ENCODE peak calls at places on chromosomes 6 and 20, in seven cellular contexts. One of them, this sample, is unnamed.

GRCh38 chr6:136701011-136701410 is 91.3 kb downstream of the MAP3K5 start:
- DNase-seq in CD8-positive, alpha-beta T cell: no peak
- DNase-seq in GM23338: no peak
- DNase-seq in endothelial cell of umbilical vein: no peak
- DNase-seq in hepatocyte: no peak
- DNase-seq in prostate gland: no peak
- DNase-seq in colonic mucosa: no peak
- DNase-seq in this sample: no peak

GRCh38 chr6:152750694-152751093 is at the start of gene VIP:
- DNase-seq in prostate gland: no peak
- DNase-seq in CD8-positive, alpha-beta T cell: no peak
- DNase-seq in GM23338: peak
- DNase-seq in colonic mucosa: no peak
- DNase-seq in endothelial cell of umbilical vein: peak
- DNase-seq in hepatocyte: peak
- DNase-seq in this sample: no peak

GRCh38 chr20:47985092-47985850 is 200.0 kb upstream of the SULF2 start:
- DNase-seq in endothelial cell of umbilical vein: peak
- DNase-seq in colonic mucosa: no peak
- DNase-seq in prostate gland: no peak
- DNase-seq in hepatocyte: peak
- DNase-seq in CD8-positive, alpha-beta T cell: no peak
- DNase-seq in GM23338: peak
- DNase-seq in this sample: no peak

GRCh38 chr6:35750557-35750956 is 13.7 kb downstream of the ARMC12 start:
- DNase-seq in CD8-positive, alpha-beta T cell: no peak
- DNase-seq in hepatocyte: no peak
- DNase-seq in prostate gland: no peak
- DNase-seq in endothelial cell of umbilical vein: no peak
- DNase-seq in colonic mucosa: no peak
- DNase-seq in GM23338: no peak
- DNase-seq in this sample: no peak

GRCh38 chr20:6120491-6120988 is 2.3 kb downstream of the FERMT1 start:
- DNase-seq in CD8-positive, alpha-beta T cell: no peak
- DNase-seq in hepatocyte: no peak
- DNase-seq in colonic mucosa: no peak
- DNase-seq in GM23338: peak
- DNase-seq in endothelial cell of umbilical vein: no peak
- DNase-seq in prostate gland: no peak
- DNase-seq in this sample: no peak

GRCh38 chr6:14925627-14926026 is 320.2 kb upstream of the JARID2 start:
- DNase-seq in CD8-positive, alpha-beta T cell: no peak
- DNase-seq in hepatocyte: no peak
- DNase-seq in endothelial cell of umbilical vein: no peak
- DNase-seq in colonic mucosa: no peak
- DNase-seq in prostate gland: no peak
- DNase-seq in GM23338: no peak
- DNase-seq in this sample: no peak

GRCh38 chr6:6346427-6346826 is 26.0 kb upstream of the F13A1 start:
- DNase-seq in prostate gland: no peak
- DNase-seq in hepatocyte: no peak
- DNase-seq in colonic mucosa: no peak
- DNase-seq in CD8-positive, alpha-beta T cell: no peak
- DNase-seq in endothelial cell of umbilical vein: no peak
- DNase-seq in GM23338: no peak
- DNase-seq in this sample: no peak

GRCh38 chr6:15264902-15265761 is 19.3 kb downstream of the JARID2 start:
- DNase-seq in colonic mucosa: no peak
- DNase-seq in endothelial cell of umbilical vein: no peak
- DNase-seq in hepatocyte: no peak
- DNase-seq in GM23338: peak
- DNase-seq in CD8-positive, alpha-beta T cell: no peak
- DNase-seq in prostate gland: peak
- DNase-seq in this sample: no peak

GRCh38 chr6:152004036-152004566 is 196.6 kb downstream of the ESR1 start:
- DNase-seq in GM23338: no peak
- DNase-seq in endothelial cell of umbilical vein: no peak
- DNase-seq in colonic mucosa: no peak
- DNase-seq in prostate gland: no peak
- DNase-seq in CD8-positive, alpha-beta T cell: no peak
- DNase-seq in hepatocyte: no peak
- DNase-seq in this sample: no peak

GRCh38 chr20:38434310-38434741 is 802 bp downstream of the SNHG17 start:
- DNase-seq in colonic mucosa: no peak
- DNase-seq in GM23338: peak
- DNase-seq in hepatocyte: peak
- DNase-seq in prostate gland: no peak
- DNase-seq in endothelial cell of umbilical vein: peak
- DNase-seq in CD8-positive, alpha-beta T cell: peak
- DNase-seq in this sample: no peak

GRCh38 chr6:169250660-169251059 is 3.0 kb downstream of the THBS2 start:
- DNase-seq in hepatocyte: no peak
- DNase-seq in endothelial cell of umbilical vein: no peak
- DNase-seq in GM23338: peak
- DNase-seq in CD8-positive, alpha-beta T cell: no peak
- DNase-seq in prostate gland: no peak
- DNase-seq in colonic mucosa: no peak
- DNase-seq in this sample: peak

GRCh38 chr20:46088409-46089075 is 1.2 kb downstream of the NCOA5 start:
- DNase-seq in CD8-positive, alpha-beta T cell: no peak
- DNase-seq in hepatocyte: peak
- DNase-seq in prostate gland: no peak
- DNase-seq in GM23338: peak
- DNase-seq in endothelial cell of umbilical vein: peak
- DNase-seq in colonic mucosa: no peak
- DNase-seq in this sample: no peak

GRCh38 chr20:23867152-23867776 is 12.3 kb downstream of the CST5 start:
- DNase-seq in hepatocyte: no peak
- DNase-seq in prostate gland: no peak
- DNase-seq in GM23338: peak
- DNase-seq in endothelial cell of umbilical vein: no peak
- DNase-seq in colonic mucosa: no peak
- DNase-seq in CD8-positive, alpha-beta T cell: no peak
- DNase-seq in this sample: no peak

GRCh38 chr6:19906161-19906560 is 69.0 kb downstream of the ID4 start:
- DNase-seq in prostate gland: no peak
- DNase-seq in endothelial cell of umbilical vein: no peak
- DNase-seq in colonic mucosa: no peak
- DNase-seq in GM23338: no peak
- DNase-seq in hepatocyte: no peak
- DNase-seq in CD8-positive, alpha-beta T cell: no peak
- DNase-seq in this sample: no peak

GRCh38 chr6:4583026-4583425 is 193.2 kb upstream of the CDYL start:
- DNase-seq in hepatocyte: no peak
- DNase-seq in GM23338: no peak
- DNase-seq in colonic mucosa: no peak
- DNase-seq in CD8-positive, alpha-beta T cell: no peak
- DNase-seq in prostate gland: no peak
- DNase-seq in endothelial cell of umbilical vein: no peak
- DNase-seq in this sample: no peak

GRCh38 chr6:155079985-155080452 is 84.9 kb downstream of the TIAM2 start:
- DNase-seq in hepatocyte: no peak
- DNase-seq in endothelial cell of umbilical vein: peak
- DNase-seq in colonic mucosa: no peak
- DNase-seq in GM23338: no peak
- DNase-seq in prostate gland: no peak
- DNase-seq in CD8-positive, alpha-beta T cell: no peak
- DNase-seq in this sample: no peak
- H3K4me3 ChIP-seq in hepatocyte: no peak
- H3K4me3 ChIP-seq in endothelial cell of umbilical vein: no peak
- H3K4me3 ChIP-seq in colonic mucosa: no peak
- H3K4me3 ChIP-seq in GM23338: no peak
- H3K4me3 ChIP-seq in prostate gland: no peak
- H3K4me3 ChIP-seq in CD8-positive, alpha-beta T cell: no peak
- H3K4me3 ChIP-seq in this sample: no peak

GRCh38 chr20:57694481-57694880 is 15.3 kb downstream of the PMEPA1 start:
- DNase-seq in prostate gland: no peak
- DNase-seq in colonic mucosa: no peak
- DNase-seq in hepatocyte: no peak
- DNase-seq in GM23338: no peak
- DNase-seq in endothelial cell of umbilical vein: no peak
- DNase-seq in CD8-positive, alpha-beta T cell: no peak
- DNase-seq in this sample: no peak

GRCh38 chr20:57692393-57692792 is 17.4 kb downstream of the PMEPA1 start:
- DNase-seq in prostate gland: no peak
- DNase-seq in colonic mucosa: no peak
- DNase-seq in endothelial cell of umbilical vein: no peak
- DNase-seq in GM23338: no peak
- DNase-seq in hepatocyte: no peak
- DNase-seq in CD8-positive, alpha-beta T cell: no peak
- DNase-seq in this sample: no peak

GRCh38 chr20:57695012-57695411 is 14.8 kb downstream of the PMEPA1 start:
- DNase-seq in prostate gland: peak
- DNase-seq in endothelial cell of umbilical vein: no peak
- DNase-seq in hepatocyte: no peak
- DNase-seq in GM23338: no peak
- DNase-seq in colonic mucosa: no peak
- DNase-seq in CD8-positive, alpha-beta T cell: peak
- DNase-seq in this sample: no peak

GRCh38 chr20:57693670-57694329 is 16.0 kb downstream of the PMEPA1 start:
- DNase-seq in CD8-positive, alpha-beta T cell: no peak
- DNase-seq in hepatocyte: no peak
- DNase-seq in colonic mucosa: no peak
- DNase-seq in endothelial cell of umbilical vein: no peak
- DNase-seq in GM23338: no peak
- DNase-seq in prostate gland: no peak
- DNase-seq in this sample: no peak

GRCh38 chr20:57693002-57693582 is 16.7 kb downstream of the PMEPA1 start:
- DNase-seq in CD8-positive, alpha-beta T cell: peak
- DNase-seq in prostate gland: peak
- DNase-seq in endothelial cell of umbilical vein: no peak
- DNase-seq in hepatocyte: peak
- DNase-seq in colonic mucosa: peak
- DNase-seq in GM23338: peak
- DNase-seq in this sample: no peak
- TF ChIP-seq CTCF in CD8-positive, alpha-beta T cell: no peak
- TF ChIP-seq CTCF in prostate gland: peak
- TF ChIP-seq CTCF in endothelial cell of umbilical vein: no peak
- TF ChIP-seq CTCF in hepatocyte: peak
- TF ChIP-seq CTCF in colonic mucosa: peak
- TF ChIP-seq CTCF in GM23338: peak
- TF ChIP-seq CTCF in this sample: no peak

DNA sequence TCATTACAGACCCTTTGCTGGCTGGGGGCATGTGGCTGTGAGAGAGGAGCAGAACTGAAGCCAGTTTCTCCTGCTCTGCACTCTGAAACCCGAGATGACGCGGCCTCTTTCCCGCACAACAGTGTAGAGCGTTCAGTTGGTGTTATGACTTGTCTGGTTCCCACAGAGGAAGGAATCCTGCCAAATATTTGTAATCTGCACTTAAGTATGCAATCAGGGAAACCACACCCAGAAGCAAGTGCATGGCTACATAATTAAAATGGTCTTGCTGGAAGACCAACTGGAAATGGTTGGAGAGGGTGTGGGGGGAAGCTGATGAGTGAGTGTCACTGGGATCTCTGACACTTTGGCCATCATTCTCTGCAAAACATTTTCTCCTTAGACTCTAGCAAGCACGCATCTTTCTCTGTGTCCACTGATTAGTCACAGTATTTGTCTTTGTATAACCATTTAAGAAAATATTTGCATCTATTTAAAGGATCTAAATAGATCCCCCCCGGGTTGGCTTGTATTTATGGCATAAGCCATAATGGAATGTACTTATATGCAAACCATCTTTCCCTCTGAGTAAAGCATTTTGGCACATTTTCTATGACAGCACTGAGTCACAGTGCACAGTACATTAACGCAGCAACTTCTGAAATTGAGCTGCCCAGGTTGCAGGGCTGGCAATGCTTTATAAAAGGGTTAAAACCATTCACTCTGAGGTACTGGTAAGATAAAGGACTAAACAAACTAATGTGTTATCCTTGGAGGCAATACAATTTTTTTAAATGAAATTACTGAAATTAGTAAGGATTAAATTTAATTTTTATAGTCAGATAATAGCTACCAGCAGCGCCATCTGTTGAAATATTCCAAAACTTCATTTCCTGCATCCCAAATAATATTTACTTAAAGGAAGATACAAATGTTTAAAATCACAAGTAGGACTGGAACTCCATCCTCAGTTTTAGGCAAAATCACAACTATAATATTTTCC is 76.7 kb downstream of the FOXC1 start:
- DNase-seq in colonic mucosa: no peak
- DNase-seq in GM23338: peak
- DNase-seq in CD8-positive, alpha-beta T cell: no peak
- DNase-seq in endothelial cell of umbilical vein: peak
- DNase-seq in prostate gland: peak
- DNase-seq in hepatocyte: no peak
- DNase-seq in this sample: no peak
- H3K27ac ChIP-seq in colonic mucosa: no peak
- H3K27ac ChIP-seq in GM23338: no peak
- H3K27ac ChIP-seq in CD8-positive, alpha-beta T cell: no peak
- H3K27ac ChIP-seq in endothelial cell of umbilical vein: no peak
- H3K27ac ChIP-seq in prostate gland: no peak
- H3K27ac ChIP-seq in hepatocyte: no peak
- H3K27ac ChIP-seq in this sample: peak

GRCh38 chr6:12484519-12484918 is 194.4 kb downstream of the EDN1 start:
- DNase-seq in GM23338: no peak
- DNase-seq in prostate gland: no peak
- DNase-seq in colonic mucosa: no peak
- DNase-seq in hepatocyte: no peak
- DNase-seq in CD8-positive, alpha-beta T cell: no peak
- DNase-seq in endothelial cell of umbilical vein: no peak
- DNase-seq in this sample: no peak

GRCh38 chr6:12482386-12482785 is 192.2 kb downstream of the EDN1 start:
- DNase-seq in hepatocyte: peak
- DNase-seq in prostate gland: no peak
- DNase-seq in CD8-positive, alpha-beta T cell: no peak
- DNase-seq in colonic mucosa: no peak
- DNase-seq in endothelial cell of umbilical vein: peak
- DNase-seq in GM23338: peak
- DNase-seq in this sample: no peak

GRCh38 chr6:12485837-12486236 is 195.7 kb downstream of the EDN1 start:
- DNase-seq in colonic mucosa: no peak
- DNase-seq in CD8-positive, alpha-beta T cell: no peak
- DNase-seq in endothelial cell of umbilical vein: no peak
- DNase-seq in prostate gland: no peak
- DNase-seq in hepatocyte: no peak
- DNase-seq in GM23338: no peak
- DNase-seq in this sample: no peak

GRCh38 chr6:12485226-12485764 is 195.1 kb downstream of the EDN1 start:
- DNase-seq in endothelial cell of umbilical vein: no peak
- DNase-seq in prostate gland: no peak
- DNase-seq in colonic mucosa: no peak
- DNase-seq in GM23338: no peak
- DNase-seq in hepatocyte: no peak
- DNase-seq in CD8-positive, alpha-beta T cell: no peak
- DNase-seq in this sample: no peak

DNA sequence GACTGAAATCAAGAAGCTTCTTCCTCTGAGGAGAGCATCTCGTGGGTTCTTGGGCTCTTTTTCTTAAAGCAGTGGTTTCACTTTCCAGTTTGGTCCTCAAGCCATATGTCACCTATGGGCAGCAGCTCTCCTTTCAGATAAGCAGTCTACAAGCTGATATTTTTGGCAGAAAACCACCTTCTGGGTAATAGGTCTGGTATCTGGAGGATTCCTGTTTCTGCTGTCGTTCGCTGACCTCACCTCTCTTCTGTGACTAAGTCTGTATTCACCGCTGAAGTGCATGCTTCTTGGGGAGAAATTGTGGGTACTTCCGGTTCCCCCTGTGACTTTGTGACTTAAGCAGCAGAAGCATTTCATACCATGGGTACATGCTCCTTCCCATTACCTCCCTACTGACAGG is 193.6 kb downstream of the EDN1 start:
- DNase-seq in prostate gland: no peak
- DNase-seq in GM23338: no peak
- DNase-seq in endothelial cell of umbilical vein: peak
- DNase-seq in hepatocyte: no peak
- DNase-seq in colonic mucosa: no peak
- DNase-seq in CD8-positive, alpha-beta T cell: no peak
- DNase-seq in this sample: no peak
- H3K4me3 ChIP-seq in prostate gland: no peak
- H3K4me3 ChIP-seq in GM23338: no peak
- H3K4me3 ChIP-seq in endothelial cell of umbilical vein: peak
- H3K4me3 ChIP-seq in hepatocyte: no peak
- H3K4me3 ChIP-seq in colonic mucosa: no peak
- H3K4me3 ChIP-seq in CD8-positive, alpha-beta T cell: peak
- H3K4me3 ChIP-seq in this sample: no peak